ENCODE peak calls at places on chromosome 1, in seven cellular contexts. One of them, this sample, is unnamed.
A peak's percentile ranks its signal among the peaks of the same experiment; 100 is the strongest.

GRCh38 chr1:22201023-22201422 is 58.1 kb upstream of the WNT4 start:
- DNase-seq in sigmoid colon: no peak
- DNase-seq in suprapubic skin: no peak
- DNase-seq in HCT116: no peak
- DNase-seq in A549: no peak
- DNase-seq in IMR-90: no peak
- DNase-seq in uterus: no peak
- DNase-seq in this sample: no peak

GRCh38 chr1:64686828-64687724 is 57.8 kb upstream of the RAVER2 start:
- DNase-seq in suprapubic skin: no peak
- DNase-seq in A549: peak; percentile 46
- DNase-seq in sigmoid colon: no peak
- DNase-seq in IMR-90: peak; percentile 65
- DNase-seq in uterus: no peak
- DNase-seq in HCT116: peak; percentile 43
- DNase-seq in this sample: no peak

GRCh38 chr1:43545686-43546387 is 15.2 kb downstream of the PTPRF start:
- DNase-seq in IMR-90: no peak
- DNase-seq in HCT116: no peak
- DNase-seq in A549: peak; percentile 59
- DNase-seq in sigmoid colon: no peak
- DNase-seq in uterus: peak; percentile 52
- DNase-seq in suprapubic skin: no peak
- DNase-seq in this sample: peak; percentile 64

GRCh38 chr1:22176258-22176657 is 33.4 kb upstream of the WNT4 start:
- DNase-seq in HCT116: no peak
- DNase-seq in sigmoid colon: no peak
- DNase-seq in suprapubic skin: no peak
- DNase-seq in IMR-90: no peak
- DNase-seq in uterus: no peak
- DNase-seq in A549: no peak
- DNase-seq in this sample: no peak

GRCh38 chr1:234206651-234207284 is 166.5 kb upstream of the COA6 start:
- DNase-seq in sigmoid colon: no peak
- DNase-seq in A549: peak; percentile 56
- DNase-seq in uterus: no peak
- DNase-seq in HCT116: peak; percentile 81
- DNase-seq in suprapubic skin: no peak
- DNase-seq in IMR-90: peak; percentile 67
- DNase-seq in this sample: no peak

GRCh38 chr1:14778882-14779594 is 180.6 kb downstream of the KAZN start:
- DNase-seq in HCT116: peak; percentile 21
- DNase-seq in sigmoid colon: no peak
- DNase-seq in suprapubic skin: no peak
- DNase-seq in uterus: no peak
- DNase-seq in IMR-90: peak; percentile 15
- DNase-seq in A549: peak; percentile 30
- DNase-seq in this sample: peak; percentile 48

GRCh38 chr1:201511925-201512539 is 5.1 kb upstream of the CSRP1 start:
- DNase-seq in A549: no peak
- DNase-seq in suprapubic skin: no peak
- DNase-seq in sigmoid colon: peak; percentile 89
- DNase-seq in uterus: peak; percentile 69
- DNase-seq in HCT116: no peak
- DNase-seq in IMR-90: no peak
- DNase-seq in this sample: peak; percentile 41

GRCh38 chr1:12408662-12409061 is 178.8 kb downstream of the VPS13D start:
- DNase-seq in IMR-90: no peak
- DNase-seq in HCT116: no peak
- DNase-seq in A549: no peak
- DNase-seq in suprapubic skin: no peak
- DNase-seq in sigmoid colon: no peak
- DNase-seq in uterus: no peak
- DNase-seq in this sample: no peak

GRCh38 chr1:42942444-42942843 is 16.2 kb downstream of the SLC2A1 start:
- DNase-seq in IMR-90: no peak
- DNase-seq in sigmoid colon: no peak
- DNase-seq in suprapubic skin: no peak
- DNase-seq in uterus: no peak
- DNase-seq in A549: no peak
- DNase-seq in HCT116: no peak
- DNase-seq in this sample: no peak

DNA sequence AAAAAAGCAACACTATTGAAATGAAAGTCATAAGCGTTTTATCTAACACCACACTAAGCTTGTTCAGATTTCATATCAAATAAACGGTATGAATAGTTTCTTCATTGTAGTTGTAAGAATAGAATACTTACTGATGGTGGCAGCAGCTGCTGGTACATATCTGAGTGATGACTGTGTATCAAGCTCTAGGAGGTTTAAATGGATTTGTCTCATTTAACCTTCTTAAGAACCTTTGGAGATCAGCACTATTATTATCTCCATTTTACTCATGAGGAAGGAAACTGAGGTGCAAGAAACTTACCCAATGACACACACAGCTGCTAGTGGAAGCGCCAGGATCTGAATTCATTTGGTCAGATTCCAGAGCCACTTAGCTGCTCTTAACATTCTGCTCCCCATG is 104.0 kb downstream of the EIF4G3 start:
- DNase-seq in A549: no peak
- DNase-seq in suprapubic skin: no peak
- DNase-seq in sigmoid colon: no peak
- DNase-seq in HCT116: no peak
- DNase-seq in IMR-90: peak; percentile 82
- DNase-seq in uterus: no peak
- DNase-seq in this sample: no peak
- TF ChIP-seq CTCF in A549: no peak
- TF ChIP-seq CTCF in suprapubic skin: no peak
- TF ChIP-seq CTCF in sigmoid colon: no peak
- TF ChIP-seq CTCF in HCT116: no peak
- TF ChIP-seq CTCF in IMR-90: peak; percentile 17
- TF ChIP-seq CTCF in uterus: no peak
- TF ChIP-seq CTCF in this sample: no peak

GRCh38 chr1:26697441-26697977 is 1.7 kb downstream of the ARID1A start:
- DNase-seq in IMR-90: no peak
- DNase-seq in HCT116: no peak
- DNase-seq in uterus: no peak
- DNase-seq in suprapubic skin: no peak
- DNase-seq in sigmoid colon: no peak
- DNase-seq in A549: no peak
- DNase-seq in this sample: peak; percentile 22

GRCh38 chr1:26696191-26696644 is 403 bp downstream of the ARID1A start:
- DNase-seq in IMR-90: no peak
- DNase-seq in HCT116: no peak
- DNase-seq in sigmoid colon: peak; percentile 74
- DNase-seq in uterus: peak; percentile 31
- DNase-seq in A549: no peak
- DNase-seq in suprapubic skin: no peak
- DNase-seq in this sample: no peak

GRCh38 chr1:26697978-26698849 is 2.4 kb downstream of the ARID1A start:
- DNase-seq in suprapubic skin: no peak
- DNase-seq in sigmoid colon: peak; percentile 71
- DNase-seq in A549: peak; percentile 58
- DNase-seq in IMR-90: peak; percentile 99
- DNase-seq in HCT116: peak; percentile 80
- DNase-seq in uterus: peak; percentile 65
- DNase-seq in this sample: peak; percentile 85

GRCh38 chr1:26695417-26696190 is at the start of gene ARID1A:
- DNase-seq in IMR-90: peak; percentile 97
- DNase-seq in suprapubic skin: peak; percentile 97
- DNase-seq in A549: peak; percentile 52
- DNase-seq in sigmoid colon: peak; percentile 98
- DNase-seq in HCT116: peak; percentile 92
- DNase-seq in uterus: peak; percentile 95
- DNase-seq in this sample: peak; percentile 94

GRCh38 chr1:26696645-26697440 is 1.0 kb downstream of the ARID1A start:
- DNase-seq in suprapubic skin: peak; percentile 85
- DNase-seq in sigmoid colon: peak; percentile 79
- DNase-seq in uterus: peak; percentile 31
- DNase-seq in HCT116: no peak
- DNase-seq in A549: no peak
- DNase-seq in IMR-90: no peak
- DNase-seq in this sample: peak; percentile 49
- TF ChIP-seq POLR2A in suprapubic skin: no peak
- TF ChIP-seq POLR2A in sigmoid colon: no peak
- TF ChIP-seq POLR2A in uterus: no peak
- TF ChIP-seq POLR2A in HCT116: peak; percentile 39
- TF ChIP-seq POLR2A in A549: no peak
- TF ChIP-seq POLR2A in IMR-90: no peak
- TF ChIP-seq POLR2A in this sample: no peak

DNA sequence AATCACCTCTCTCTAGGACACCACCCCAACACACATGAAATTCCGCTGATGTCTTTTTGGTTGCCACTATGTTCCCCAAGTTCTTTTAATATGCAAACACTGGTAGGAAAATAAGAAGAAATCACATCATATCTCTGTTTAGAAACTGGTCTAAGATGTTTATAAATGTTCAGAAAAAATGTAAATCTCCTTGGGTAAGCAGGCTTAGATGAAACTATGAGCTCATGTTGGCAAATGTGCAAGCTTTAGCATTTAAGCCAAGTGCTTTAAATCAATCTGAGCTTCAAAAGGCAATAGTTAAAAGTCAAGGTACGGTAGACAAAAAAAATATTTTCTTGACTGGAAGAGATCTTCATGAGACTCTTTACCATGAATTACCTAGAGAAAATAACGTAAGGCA is 25.2 kb upstream of the SLAMF9 start:
- DNase-seq in IMR-90: peak; percentile 76
- DNase-seq in sigmoid colon: no peak
- DNase-seq in uterus: no peak
- DNase-seq in HCT116: no peak
- DNase-seq in suprapubic skin: no peak
- DNase-seq in A549: no peak
- DNase-seq in this sample: no peak
- TF ChIP-seq CTCF in IMR-90: no peak
- TF ChIP-seq CTCF in sigmoid colon: no peak
- TF ChIP-seq CTCF in uterus: no peak
- TF ChIP-seq CTCF in HCT116: no peak
- TF ChIP-seq CTCF in suprapubic skin: no peak
- TF ChIP-seq CTCF in A549: no peak
- TF ChIP-seq CTCF in this sample: no peak

GRCh38 chr1:26281091-26281958 is 1.4 kb downstream of the SH3BGRL3 start:
- DNase-seq in IMR-90: no peak
- DNase-seq in sigmoid colon: no peak
- DNase-seq in suprapubic skin: no peak
- DNase-seq in A549: no peak
- DNase-seq in HCT116: no peak
- DNase-seq in uterus: no peak
- DNase-seq in this sample: no peak
- TF ChIP-seq POLR2A in IMR-90: peak; percentile 29
- TF ChIP-seq POLR2A in sigmoid colon: no peak
- TF ChIP-seq POLR2A in suprapubic skin: no peak
- TF ChIP-seq POLR2A in A549: no peak
- TF ChIP-seq POLR2A in HCT116: no peak
- TF ChIP-seq POLR2A in uterus: no peak
- TF ChIP-seq POLR2A in this sample: no peak

GRCh38 chr1:184110253-184111204 is 59.0 kb downstream of the TSEN15 start:
- DNase-seq in A549: no peak
- DNase-seq in IMR-90: no peak
- DNase-seq in uterus: no peak
- DNase-seq in suprapubic skin: no peak
- DNase-seq in HCT116: no peak
- DNase-seq in sigmoid colon: no peak
- DNase-seq in this sample: no peak
- TF ChIP-seq CTCF in A549: no peak
- TF ChIP-seq CTCF in IMR-90: no peak
- TF ChIP-seq CTCF in uterus: no peak
- TF ChIP-seq CTCF in suprapubic skin: no peak
- TF ChIP-seq CTCF in HCT116: peak; percentile 6
- TF ChIP-seq CTCF in sigmoid colon: no peak
- TF ChIP-seq CTCF in this sample: no peak

GRCh38 chr1:167043752-167044488 is 46.3 kb downstream of the GPA33 start:
- DNase-seq in sigmoid colon: peak; percentile 86
- DNase-seq in uterus: peak; percentile 51
- DNase-seq in suprapubic skin: no peak
- DNase-seq in IMR-90: peak; percentile 4
- DNase-seq in A549: peak; percentile 40
- DNase-seq in HCT116: no peak
- DNase-seq in this sample: peak; percentile 85
- TF ChIP-seq POLR2A in sigmoid colon: no peak
- TF ChIP-seq POLR2A in uterus: no peak
- TF ChIP-seq POLR2A in suprapubic skin: no peak
- TF ChIP-seq POLR2A in IMR-90: no peak
- TF ChIP-seq POLR2A in A549: no peak
- TF ChIP-seq POLR2A in HCT116: no peak
- TF ChIP-seq POLR2A in this sample: no peak

This sample was measured in testis.